ENCODE peak calls at places on chromosome 15, in nine cellular contexts. I is sigmoid colon, L is testis, D is body of pancreas, M is gastrocnemius medialis, B is uterus, J is transverse colon, P is ovary, K is adrenal gland. Z is an unnamed sample.
A peak's percentile ranks its signal among the peaks of the same experiment; 100 is the strongest.

GRCh38 chr15:88894819-88895767 is at the start of gene HAPLN3:
- DNase-seq in I (no peak), L (no peak), D (peak; percentile 30), M (no peak), B (no peak), J (peak; percentile 46), P (no peak), K (no peak), Z (peak; percentile 47)

GRCh38 chr15:67180514-67181191 is 73.8 kb downstream of the AAGAB start:
- DNase-seq in I (no peak), L (no peak), D (no peak), M (no peak), B (no peak), J (no peak), P (no peak), K (no peak), Z (no peak)

GRCh38 chr15:52183562-52184173 is 7.5 kb downstream of the GNB5 start:
- DNase-seq in I (no peak), L (peak; percentile 71), D (peak; percentile 59), M (no peak), B (no peak), J (peak; percentile 19), P (peak; percentile 34), K (no peak), Z (peak; percentile 28)

GRCh38 chr15:65937476-65937875 is 68.2 kb downstream of the RAB11A start:
- DNase-seq in I (no peak), L (no peak), D (peak; percentile 54), M (no peak), B (no peak), J (no peak), P (no peak), K (peak; percentile 87), Z (peak; percentile 69)

GRCh38 chr15:25678498-25678865 is 184.6 kb downstream of the ATP10A start:
- DNase-seq in I (peak; percentile 12), L (no peak), D (no peak), M (no peak), B (no peak), J (no peak), P (no peak), K (no peak), Z (no peak)

GRCh38 chr15:58830556-58830955 is 59.5 kb downstream of the MINDY2 start:
- DNase-seq in I (no peak), L (no peak), D (no peak), M (no peak), B (no peak), J (no peak), P (no peak), K (no peak), Z (no peak)

GRCh38 chr15:45183001-45183400 is 4.8 kb downstream of the SHF start:
- DNase-seq in I (no peak), L (no peak), D (no peak), M (no peak), B (no peak), J (no peak), P (no peak), K (no peak), Z (no peak)

GRCh38 chr15:61034793-61035710 is 194.1 kb downstream of the RORA start:
- DNase-seq in I (no peak), L (no peak), D (no peak), M (no peak), B (no peak), J (no peak), P (no peak), K (no peak), Z (no peak)

GRCh38 chr15:63157066-63157890 is at the start of gene RPS27L:
- DNase-seq in I (peak; percentile 95), L (peak; percentile 96), D (peak; percentile 93), M (peak; percentile 89), B (peak; percentile 88), J (peak; percentile 94), P (peak; percentile 91), K (peak; percentile 96), Z (peak; percentile 94)

GRCh38 chr15:65954289-65954741 is 85.0 kb downstream of the RAB11A start:
- DNase-seq in I (no peak), L (no peak), D (no peak), M (no peak), B (no peak), J (no peak), P (no peak), K (no peak), Z (no peak)

GRCh38 chr15:66851226-66852063 is 149.4 kb downstream of the SMAD6 start:
- DNase-seq in I (peak; percentile 94), L (peak; percentile 93), D (peak; percentile 87), M (peak; percentile 59), B (peak; percentile 88), J (peak; percentile 86), P (peak; percentile 89), K (peak; percentile 93), Z (peak; percentile 88)

GRCh38 chr15:84911879-84912660 is 27.6 kb downstream of the SLC28A1 start:
- DNase-seq in I (peak; percentile 97), L (peak; percentile 89), D (peak; percentile 85), M (peak; percentile 89), B (peak; percentile 95), J (peak; percentile 61), P (peak; percentile 94), K (peak; percentile 96), Z (peak; percentile 88)

GRCh38 chr15:50463423-50464358 is 39.5 kb downstream of the USP8 start:
- DNase-seq in I (no peak), L (no peak), D (no peak), M (no peak), B (no peak), J (no peak), P (no peak), K (no peak), Z (no peak)

GRCh38 chr15:68789041-68789920 is 31.4 kb downstream of the ANP32A start:
- DNase-seq in I (no peak), L (no peak), D (peak; percentile 46), M (no peak), B (no peak), J (no peak), P (no peak), K (no peak), Z (peak; percentile 38)

GRCh38 chr15:75578206-75578947 is 738 bp downstream of the PTPN9 start:
- DNase-seq in I (no peak), L (peak; percentile 24), D (peak; percentile 41), M (no peak), B (no peak), J (peak; percentile 44), P (peak; percentile 18), K (no peak), Z (peak; percentile 26)

GRCh38 chr15:20341901-20342605 is 199.5 kb downstream of the GOLGA6L6 start:
- DNase-seq in I (peak; percentile 92), L (no peak), D (peak; percentile 73), M (no peak), B (peak; percentile 65), J (peak; percentile 41), P (peak; percentile 50), K (peak; percentile 73), Z (peak; percentile 27)

GRCh38 chr15:79811406-79812405 is 85.1 kb downstream of the MTHFS start:
- DNase-seq in I (peak; percentile 87), L (peak; percentile 93), D (peak; percentile 90), M (peak; percentile 69), B (peak; percentile 29), J (peak; percentile 14), P (peak; percentile 87), K (peak; percentile 90), Z (peak; percentile 93)

GRCh38 chr15:42131826-42132806 is 24.3 kb downstream of the PLA2G4F start:
- DNase-seq in I (no peak), L (no peak), D (peak; percentile 36), M (no peak), B (no peak), J (no peak), P (no peak), K (peak; percentile 24), Z (peak; percentile 70)

GRCh38 chr15:61762682-61763081 is 297.6 kb downstream of the VPS13C start:
- DNase-seq in I (no peak), L (no peak), D (no peak), M (no peak), B (no peak), J (no peak), P (no peak), K (no peak), Z (no peak)

GRCh38 chr15:66072616-66073361 is 180.8 kb downstream of the MEGF11 start:
- DNase-seq in I (peak; percentile 27), L (no peak), D (peak; percentile 51), M (no peak), B (no peak), J (no peak), P (no peak), K (peak; percentile 86), Z (no peak)

GRCh38 chr15:40029979-40030893 is 8.7 kb downstream of the SRP14 start:
- DNase-seq in I (no peak), L (peak; percentile 56), D (peak; percentile 59), M (no peak), B (no peak), J (peak; percentile 34), P (no peak), K (no peak), Z (peak; percentile 36)

GRCh38 chr15:59548501-59549230 is 62.9 kb upstream of the GCNT3 start:
- DNase-seq in I (peak; percentile 13), L (no peak), D (no peak), M (no peak), B (no peak), J (no peak), P (no peak), K (no peak), Z (no peak)

GRCh38 chr15:55222588-55222987 is 25.8 kb upstream of the RSL24D1 start:
- DNase-seq in I (no peak), L (no peak), D (no peak), M (no peak), B (no peak), J (no peak), P (no peak), K (no peak), Z (no peak)
- H3K4me3 ChIP-seq in I (no peak overlapping the region), L (no peak overlapping the region), D (no peak overlapping the region), M (no peak overlapping the region), B (no peak overlapping the region), J (no peak overlapping the region), P (no peak overlapping the region), K (no peak overlapping the region), Z (no peak overlapping the region)

DNA sequence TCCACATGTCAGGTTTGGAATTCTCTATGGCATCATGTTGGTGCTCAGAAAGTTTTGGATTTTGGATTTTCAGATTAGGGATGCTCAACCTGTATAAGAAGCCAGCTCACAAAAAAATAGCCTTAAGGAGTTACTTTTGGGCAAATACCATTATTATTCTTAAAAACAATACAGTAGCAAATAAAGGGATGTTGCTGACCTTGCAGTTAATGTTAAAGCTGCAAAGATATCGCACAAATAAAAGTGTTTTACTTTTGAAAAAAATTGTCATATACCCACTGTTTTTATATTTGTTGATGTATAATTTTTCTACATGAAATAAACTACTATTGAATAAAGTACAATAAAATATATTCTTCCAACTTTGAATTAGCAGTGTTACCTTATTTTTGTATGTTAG is 60.1 kb downstream of the LYSMD4 start:
- DNase-seq in I (no peak), L (no peak), D (no peak), M (no peak), B (no peak), J (no peak), P (no peak), K (no peak), Z (no peak)
- TF ChIP-seq POLR2A in I (no peak), L (no peak), D (no peak), M (no peak), B (no peak), J (no peak), P (no peak), K (no peak), Z (no peak)

GRCh38 chr15:43434436-43434835 is 58.5 kb downstream of the TP53BP1 start:
- DNase-seq in I (no peak), L (no peak), D (no peak), M (no peak), B (no peak), J (no peak), P (no peak), K (no peak), Z (no peak)
- H3K4me3 ChIP-seq in I (no peak overlapping the region), L (no peak overlapping the region), D (no peak overlapping the region), M (no peak overlapping the region), B (no peak overlapping the region), J (no peak overlapping the region), P (no peak overlapping the region), K (no peak overlapping the region), Z (no peak overlapping the region)

GRCh38 chr15:35925634-35926380 is 379.8 kb upstream of the DPH6 start:
- DNase-seq in I (no peak), L (no peak), D (no peak), M (no peak), B (no peak), J (no peak), P (no peak), K (no peak), Z (no peak)
- TF ChIP-seq POLR2A in I (no peak), L (no peak), D (no peak), M (no peak), B (no peak), J (no peak), P (no peak), K (no peak), Z (no peak)

Z was measured in thyroid gland.